ENCODE peak calls at places on chromosomes 5 and 9, in four cellular contexts. One of them, this sample, is unnamed.

GRCh38 chr9:4793412-4794005 is 765 bp downstream of the RCL1 start:
- DNase-seq in stimulated activated CD8-positive, alpha-beta memory T cell treated with anti-CD3 and anti-CD28 coated beads, Interleukin-2, amount 100 ng/mL, for 1 hour: no peak
- DNase-seq in fibroblast of mammary gland: no peak
- DNase-seq in pons: peak; percentile 22
- DNase-seq in this sample: no peak

GRCh38 chr9:19583890-19584289 is 175.1 kb downstream of the ACER2 start:
- DNase-seq in stimulated activated CD8-positive, alpha-beta memory T cell treated with anti-CD3 and anti-CD28 coated beads, Interleukin-2, amount 100 ng/mL, for 1 hour: no peak
- DNase-seq in fibroblast of mammary gland: no peak
- DNase-seq in pons: no peak
- DNase-seq in this sample: no peak

GRCh38 chr5:141915881-141916336 is 7.8 kb upstream of the DELE1 start:
- DNase-seq in stimulated activated CD8-positive, alpha-beta memory T cell treated with anti-CD3 and anti-CD28 coated beads, Interleukin-2, amount 100 ng/mL, for 1 hour: no peak
- DNase-seq in fibroblast of mammary gland: no peak
- DNase-seq in pons: no peak
- DNase-seq in this sample: no peak

GRCh38 chr9:124342946-124343485 is 72.2 kb downstream of the PSMB7 start:
- DNase-seq in stimulated activated CD8-positive, alpha-beta memory T cell treated with anti-CD3 and anti-CD28 coated beads, Interleukin-2, amount 100 ng/mL, for 1 hour: no peak
- DNase-seq in fibroblast of mammary gland: peak; percentile 89
- DNase-seq in pons: peak; percentile 61
- DNase-seq in this sample: no peak

GRCh38 chr9:127049581-127049980 is 72.9 kb downstream of the ANGPTL2 start:
- DNase-seq in stimulated activated CD8-positive, alpha-beta memory T cell treated with anti-CD3 and anti-CD28 coated beads, Interleukin-2, amount 100 ng/mL, for 1 hour: no peak
- DNase-seq in fibroblast of mammary gland: peak; percentile 34
- DNase-seq in pons: no peak
- DNase-seq in this sample: no peak

GRCh38 chr5:73482383-73483193 is 15.7 kb upstream of the BTF3 start:
- DNase-seq in stimulated activated CD8-positive, alpha-beta memory T cell treated with anti-CD3 and anti-CD28 coated beads, Interleukin-2, amount 100 ng/mL, for 1 hour: no peak
- DNase-seq in fibroblast of mammary gland: peak; percentile 37
- DNase-seq in pons: no peak
- DNase-seq in this sample: no peak

GRCh38 chr9:121331992-121332685 is 37.9 kb downstream of the STOM start:
- DNase-seq in stimulated activated CD8-positive, alpha-beta memory T cell treated with anti-CD3 and anti-CD28 coated beads, Interleukin-2, amount 100 ng/mL, for 1 hour: no peak
- DNase-seq in fibroblast of mammary gland: peak; percentile 77
- DNase-seq in pons: no peak
- DNase-seq in this sample: no peak

GRCh38 chr9:36902861-36903524 is 131.1 kb downstream of the PAX5 start:
- DNase-seq in stimulated activated CD8-positive, alpha-beta memory T cell treated with anti-CD3 and anti-CD28 coated beads, Interleukin-2, amount 100 ng/mL, for 1 hour: no peak
- DNase-seq in fibroblast of mammary gland: no peak
- DNase-seq in pons: no peak
- DNase-seq in this sample: no peak

GRCh38 chr5:24905123-24905522 is 260.3 kb upstream of the CDH10 start:
- DNase-seq in stimulated activated CD8-positive, alpha-beta memory T cell treated with anti-CD3 and anti-CD28 coated beads, Interleukin-2, amount 100 ng/mL, for 1 hour: no peak
- DNase-seq in fibroblast of mammary gland: no peak
- DNase-seq in pons: no peak
- DNase-seq in this sample: no peak